ENCODE peak calls at places on chromosomes 12 and 14, in eight cellular contexts. M, V, L, U, Y, G, T and D are unnamed samples.

GRCh38 chr12:118103601-118104382 is at the start of gene VSIG10:
- DNase-seq in T (peak; percentile 89), U (peak; percentile 81), L (peak; percentile 88), Y (no peak), M (peak; percentile 79), V (peak; percentile 60), G (peak; percentile 84), D (no peak)

GRCh38 chr12:100382327-100382726 is 25.5 kb downstream of the SLC17A8 start:
- DNase-seq in Y (no peak), V (no peak), M (no peak), G (no peak), T (no peak), L (no peak), U (no peak), D (no peak)

GRCh38 chr14:24806061-24806678 is 172.2 kb upstream of the GZMB start:
- DNase-seq in M (peak; percentile 70), U (peak; percentile 85), T (peak; percentile 79), V (peak; percentile 72), G (peak; percentile 85), L (peak; percentile 17), Y (peak; percentile 41), D (no peak)

GRCh38 chr12:28955491-28955890 is 193.6 kb upstream of the FAR2 start:
- DNase-seq in U (no peak), M (no peak), V (no peak), Y (no peak), L (no peak), T (no peak), G (no peak), D (no peak)

GRCh38 chr12:27723212-27723611 is 12.6 kb downstream of the MRPS35 start:
- DNase-seq in V (no peak), Y (no peak), T (no peak), G (no peak), M (no peak), L (no peak), U (no peak), D (no peak)

GRCh38 chr12:55847603-55848329 is 5.0 kb upstream of the MMP19 start:
- DNase-seq in M (peak; percentile 84), G (peak; percentile 91), Y (no peak), L (no peak), V (no peak), T (peak; percentile 94), U (peak; percentile 91), D (no peak)

GRCh38 chr12:102903318-102904007 is 13.6 kb downstream of the PAH start:
- DNase-seq in L (no peak), T (no peak), M (no peak), U (no peak), G (no peak), Y (no peak), V (no peak), D (no peak)

GRCh38 chr12:52523825-52524224 is 3.6 kb upstream of the KRT5 start:
- DNase-seq in V (no peak), T (no peak), L (no peak), G (no peak), U (no peak), M (no peak), Y (no peak), D (no peak)

GRCh38 chr12:124191024-124191359 is 103.9 kb upstream of the RFLNA start:
- DNase-seq in U (no peak), Y (no peak), L (no peak), G (no peak), V (no peak), M (no peak), T (no peak), D (no peak)

GRCh38 chr12:90280033-90280432 is 571.4 kb upstream of the ATP2B1 start:
- DNase-seq in Y (no peak), G (no peak), L (no peak), U (no peak), M (no peak), V (no peak), T (no peak), D (no peak)

GRCh38 chr12:92133795-92134637 is 11.6 kb downstream of the BTG1 start:
- DNase-seq in M (no peak), L (no peak), T (no peak), U (no peak), V (no peak), G (no peak), Y (peak; percentile 5), D (no peak)

GRCh38 chr12:101570022-101570421 is 24.7 kb upstream of the MYBPC1 start:
- DNase-seq in V (no peak), M (no peak), U (peak; percentile 32), L (no peak), G (peak; percentile 68), Y (peak; percentile 38), T (no peak), D (no peak)

GRCh38 chr14:36451346-36452065 is 68.5 kb downstream of the NKX2-1 start:
- DNase-seq in V (no peak), G (no peak), L (no peak), M (no peak), Y (no peak), T (no peak), U (no peak), D (no peak)

GRCh38 chr12:12608557-12608957 is 3.1 kb upstream of the CREBL2 start:
- DNase-seq in V (no peak), G (no peak), U (no peak), L (peak; percentile 28), T (no peak), M (no peak), Y (no peak), D (no peak)

GRCh38 chr14:65304239-65304638 is 108.3 kb upstream of the FUT8 start:
- DNase-seq in V (no peak), L (no peak), Y (no peak), T (no peak), U (no peak), M (no peak), G (no peak), D (no peak)

GRCh38 chr14:33936391-33936790 is 14.5 kb downstream of the EGLN3 start:
- DNase-seq in L (no peak), T (no peak), V (no peak), G (no peak), Y (no peak), M (no peak), U (no peak), D (no peak)

GRCh38 chr12:109131522-109132050 is 15.2 kb downstream of the ACACB start:
- DNase-seq in U (peak; percentile 52), T (no peak), Y (no peak), V (no peak), G (no peak), L (no peak), M (peak; percentile 39), D (no peak)
- H3K27ac ChIP-seq in U (peak overlapping the region; percentile 77), T (peak overlapping the region; percentile 86), Y (peak overlapping the region; percentile 69), V (peak overlapping the region; percentile 23), G (no peak overlapping the region), L (no peak overlapping the region), M (peak overlapping the region; percentile 88), D (no peak overlapping the region)

GRCh38 chr12:3333583-3333982 is 157.4 kb upstream of the PRMT8 start:
- DNase-seq in V (no peak), Y (no peak), U (no peak), L (peak; percentile 16), T (no peak), M (no peak), G (peak; percentile 30), D (no peak)

GRCh38 chr12:3333991-3334391 is 157.0 kb upstream of the PRMT8 start:
- DNase-seq in G (no peak), T (peak; percentile 77), U (no peak), M (peak; percentile 39), V (no peak), L (no peak), Y (no peak), D (no peak)

GRCh38 chr12:3337944-3338343 is 153.1 kb upstream of the PRMT8 start:
- DNase-seq in U (no peak), V (no peak), M (no peak), G (no peak), T (no peak), L (no peak), Y (no peak), D (no peak)

GRCh38 chr12:3336606-3337311 is 154.2 kb upstream of the PRMT8 start:
- DNase-seq in M (no peak), T (no peak), L (no peak), V (no peak), G (no peak), U (peak; percentile 28), Y (no peak), D (no peak)

GRCh38 chr12:3335078-3335487 is 155.9 kb upstream of the PRMT8 start:
- DNase-seq in T (no peak), Y (no peak), V (no peak), G (peak; percentile 17), U (no peak), L (no peak), M (no peak), D (no peak)
- H3K4me1 ChIP-seq in T (peaks cover 5% of the 10 kb centered on the region), Y (no peaks in the 10 kb centered on the region), V (no peaks in the 10 kb centered on the region), G (no peaks in the 10 kb centered on the region), U (peaks cover 14% of the 10 kb centered on the region), L (no peaks in the 10 kb centered on the region), M (peaks cover 29% of the 10 kb centered on the region), D (no peaks in the 10 kb centered on the region)

GRCh38 chr12:126243814-126244213 is 1178.6 kb downstream of the AACS start:
- DNase-seq in L (no peak), T (no peak), M (no peak), U (no peak), G (no peak), Y (no peak), V (no peak), D (no peak)
- H3K9me3 ChIP-seq in L (no peaks in the 10 kb centered on the region), T (no peaks in the 10 kb centered on the region), M (no peaks in the 10 kb centered on the region), U (no peaks in the 10 kb centered on the region), G (no peaks in the 10 kb centered on the region), Y (no peaks in the 10 kb centered on the region), V (no peaks in the 10 kb centered on the region), D (no peaks in the 10 kb centered on the region)

GRCh38 chr14:103529383-103530365 is 678 bp downstream of the TRMT61A start:
- DNase-seq in M (no peak), L (no peak), V (no peak), Y (no peak), T (peak; percentile 67), G (no peak), U (no peak), D (no peak)

GRCh38 chr14:103526914-103527248 is 2.1 kb upstream of the TRMT61A start:
- DNase-seq in U (no peak), V (no peak), Y (no peak), L (no peak), M (no peak), G (no peak), T (no peak), D (no peak)

GRCh38 chr14:103527408-103528157 is 1.4 kb upstream of the TRMT61A start:
- DNase-seq in T (peak; percentile 59), V (no peak), L (no peak), G (no peak), Y (no peak), M (peak; percentile 19), U (no peak), D (no peak)

GRCh38 chr14:103528512-103529382 is at the start of gene TRMT61A:
- DNase-seq in T (peak; percentile 95), Y (peak; percentile 57), V (peak; percentile 90), G (peak; percentile 94), M (peak; percentile 90), L (peak; percentile 95), U (peak; percentile 96), D (peak; percentile 70)

GRCh38 chr14:103528158-103528511 is 861 bp upstream of the TRMT61A start:
- DNase-seq in T (peak; percentile 65), G (no peak), M (peak; percentile 31), U (peak; percentile 49), L (no peak), V (no peak), Y (no peak), D (no peak)
- H3K27ac ChIP-seq in T (peak overlapping the region; percentile 95), G (peak overlapping the region; percentile 99), M (peak overlapping the region; percentile 94), U (peak overlapping the region; percentile 89), L (peak overlapping the region; percentile 94), V (peak overlapping the region; percentile 93), Y (no peak overlapping the region), D (peak overlapping the region; percentile 81)

GRCh38 chr14:22552827-22553076 is 36.3 kb downstream of the DAD1 start:
- DNase-seq in L (no peak), G (no peak), M (no peak), U (no peak), V (no peak), T (no peak), Y (no peak), D (no peak)
- H3K4me1 ChIP-seq in L (peaks cover 3% of the 10 kb centered on the region), G (peaks cover 24% of the 10 kb centered on the region), M (peaks cover 27% of the 10 kb centered on the region), U (peaks cover 20% of the 10 kb centered on the region), V (no peaks in the 10 kb centered on the region), T (no peaks in the 10 kb centered on the region), Y (peaks cover 17% of the 10 kb centered on the region), D (peaks cover 89% of the 10 kb centered on the region)